ENCODE peak calls at places on chromosome 19, in nine cellular contexts. G, Q, L, K, X, F, R, E and S are unnamed samples.

GRCh38 chr19:532578-533484 is 1.3 kb downstream of the CDC34 start:
- DNase-seq in G (no peak), Q (no peak), L (no peak), K (peak), X (no peak), F (no peak), R (no peak), E (peak), S (peak)

GRCh38 chr19:58305932-58306323 is 751 bp downstream of the ERVK3-1 start:
- DNase-seq in G (no peak), Q (no peak), L (no peak), K (no peak), X (no peak), F (no peak), R (no peak), E (no peak), S (no peak)

GRCh38 chr19:46269085-46269484 is 27.8 kb upstream of the HIF3A start:
- DNase-seq in G (no peak), Q (no peak), L (no peak), K (no peak), X (no peak), F (no peak), R (no peak), E (no peak), S (no peak)

GRCh38 chr19:1470864-1471513 is 8.0 kb downstream of the C19orf25 start:
- DNase-seq in G (no peak), Q (no peak), L (no peak), K (no peak), X (peak), F (no peak), R (peak), E (peak), S (no peak)

GRCh38 chr19:41310031-41310831 is at the start of gene CCDC97:
- DNase-seq in G (peak), Q (peak), L (peak), K (peak), X (peak), F (no peak), R (peak), E (peak), S (peak)

GRCh38 chr19:18333680-18334079 is 6.7 kb upstream of the PGPEP1 start:
- DNase-seq in G (no peak), Q (no peak), L (no peak), K (no peak), X (no peak), F (no peak), R (no peak), E (no peak), S (no peak)

GRCh38 chr19:54421521-54421920 is 6.3 kb downstream of the TTYH1 start:
- DNase-seq in G (no peak), Q (no peak), L (no peak), K (no peak), X (no peak), F (no peak), R (no peak), E (no peak), S (no peak)

GRCh38 chr19:29512748-29513147 is 13.0 kb upstream of the VSTM2B start:
- DNase-seq in G (no peak), Q (no peak), L (no peak), K (no peak), X (no peak), F (no peak), R (no peak), E (no peak), S (no peak)

GRCh38 chr19:16922592-16922934 is 33.8 kb downstream of the F2RL3 start:
- DNase-seq in G (no peak), Q (no peak), L (no peak), K (no peak), X (no peak), F (no peak), R (no peak), E (no peak), S (no peak)

GRCh38 chr19:336067-336614 is 8.5 kb downstream of the MIER2 start:
- DNase-seq in G (no peak), Q (no peak), L (no peak), K (peak), X (no peak), F (no peak), R (no peak), E (no peak), S (no peak)

GRCh38 chr19:34766386-34766785 is 6.6 kb downstream of the ZNF599 start:
- DNase-seq in G (no peak), Q (no peak), L (no peak), K (no peak), X (no peak), F (no peak), R (no peak), E (no peak), S (no peak)